ENCODE peak calls at places on chromosomes 4 and X, in four cellular contexts. F is sigmoid colon, I is lung, G is ovary. M is an unnamed sample.

GRCh38 chr4:173536808-173537429 is 6.9 kb upstream of the HAND2 start:
- DNase-seq in F (peak; percentile 81), I (no peak), G (no peak), M (no peak)

GRCh38 chrX:19560611-19561010 is 45.3 kb upstream of the MAP3K15 start:
- DNase-seq in F (no peak), I (no peak), G (no peak), M (no peak)

GRCh38 chr4:106264331-106264728 is 51.7 kb downstream of the TBCK start:
- DNase-seq in F (no peak), I (no peak), G (no peak), M (no peak)

GRCh38 chr4:17376205-17376604 is 135.7 kb downstream of the QDPR start:
- DNase-seq in F (no peak), I (no peak), G (no peak), M (no peak)

GRCh38 chr4:106421441-106422296 is 53.1 kb upstream of the GIMD1 start:
- DNase-seq in F (no peak), I (no peak), G (no peak), M (no peak)

GRCh38 chrX:55794420-55794819 is 76.9 kb downstream of the RRAGB start:
- DNase-seq in F (no peak), I (no peak), G (no peak), M (no peak)

GRCh38 chr4:74157116-74157742 is 689 bp upstream of the MTHFD2L start:
- DNase-seq in F (no peak), I (no peak), G (peak; percentile 19), M (no peak)

GRCh38 chr4:173503330-173504180 is 26.5 kb downstream of the HAND2 start:
- DNase-seq in F (no peak), I (no peak), G (no peak), M (no peak)

GRCh38 chr4:2333356-2333841 is 71.5 kb upstream of the MXD4 start:
- DNase-seq in F (no peak), I (peak; percentile 79), G (no peak), M (no peak)

GRCh38 chr4:24405356-24405755 is 179.0 kb downstream of the DHX15 start:
- DNase-seq in F (no peak), I (no peak), G (no peak), M (no peak)

GRCh38 chr4:140427919-140428471 is 547 bp upstream of the CLGN start:
- DNase-seq in F (no peak), I (no peak), G (no peak), M (no peak)

GRCh38 chrX:790031-790430 is 159.4 kb downstream of the SHOX start:
- DNase-seq in F (no peak), I (no peak), G (no peak), M (no peak)

GRCh38 chr4:141705048-141705746 is 68.8 kb downstream of the IL15 start:
- DNase-seq in F (no peak), I (no peak), G (no peak), M (no peak)

GRCh38 chr4:41683321-41683720 is 65.2 kb downstream of the PHOX2B start:
- DNase-seq in F (no peak), I (no peak), G (no peak), M (no peak)

GRCh38 chr4:121822796-121823504 is 733 bp downstream of the CCNA2 start:
- DNase-seq in F (peak; percentile 67), I (no peak), G (no peak), M (no peak)

GRCh38 chr4:111359602-111360001 is 736.7 kb upstream of the PITX2 start:
- DNase-seq in F (no peak), I (no peak), G (no peak), M (no peak)

GRCh38 chr4:187666634-187667033 is 328.9 kb upstream of the ZFP42 start:
- DNase-seq in F (no peak), I (no peak), G (no peak), M (no peak)

GRCh38 chrX:73876897-73877296 is 313.9 kb downstream of the CHIC1 start:
- DNase-seq in F (no peak), I (no peak), G (no peak), M (no peak)

GRCh38 chrX:20091499-20091898 is 25.2 kb downstream of the MAP7D2 start:
- DNase-seq in F (no peak), I (no peak), G (no peak), M (no peak)

GRCh38 chrX:54049801-54050200 is 5.5 kb upstream of the PHF8 start:
- DNase-seq in F (no peak), I (no peak), G (no peak), M (no peak)

GRCh38 chrX:121949041-121949760 is 901.8 kb downstream of the GLUD2 start:
- DNase-seq in F (no peak), I (no peak), G (no peak), M (no peak)

DNA sequence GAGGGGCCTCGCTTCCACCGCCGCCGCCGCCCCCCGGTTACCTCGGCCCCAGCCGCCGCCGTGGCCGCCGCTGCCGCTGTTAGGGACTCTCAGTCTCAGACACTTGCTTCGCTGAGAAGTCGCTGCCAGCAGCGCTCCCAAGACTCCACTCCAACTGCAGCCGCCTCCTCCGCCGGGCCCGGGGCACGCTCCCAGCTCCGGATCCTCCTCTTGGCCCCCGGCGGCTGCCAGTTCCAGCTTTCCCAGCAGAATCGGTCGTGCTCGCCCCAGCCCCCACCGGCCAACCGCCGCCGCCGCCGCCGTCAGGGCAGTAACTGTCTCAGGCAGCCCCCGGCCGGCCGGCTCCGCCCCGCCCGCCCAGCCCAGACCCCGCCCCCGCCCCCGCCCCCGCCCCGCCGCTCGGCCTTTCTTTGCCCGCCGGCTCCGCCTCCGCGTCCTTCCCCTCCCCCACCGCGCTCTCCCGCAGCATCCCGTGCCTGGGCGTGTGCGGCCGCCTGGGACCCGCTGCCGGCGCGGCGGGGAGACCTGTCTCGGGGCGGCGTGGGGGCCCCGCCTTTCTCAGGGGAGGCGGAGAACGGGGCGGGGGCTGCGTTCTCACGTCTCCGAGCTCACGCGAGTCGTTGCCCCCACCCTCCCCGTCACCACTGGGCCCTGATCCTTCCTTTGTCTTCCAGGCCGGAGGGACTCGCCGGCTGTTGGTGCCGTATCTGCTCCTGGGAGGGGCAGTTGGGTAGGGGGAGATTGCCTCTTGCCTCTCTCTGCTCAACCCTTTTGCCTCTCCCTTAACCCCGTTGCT is at the start of gene ANKRD50:
- DNase-seq in F (peak; percentile 95), I (peak; percentile 86), G (peak; percentile 89), M (peak; percentile 65)
- H3K4me1 ChIP-seq in F (peaks cover 10% of the 10 kb centered on the region), I (peaks cover 9% of the 10 kb centered on the region), G (peaks cover 5% of the 10 kb centered on the region), M (peaks cover 7% of the 10 kb centered on the region)

DNA sequence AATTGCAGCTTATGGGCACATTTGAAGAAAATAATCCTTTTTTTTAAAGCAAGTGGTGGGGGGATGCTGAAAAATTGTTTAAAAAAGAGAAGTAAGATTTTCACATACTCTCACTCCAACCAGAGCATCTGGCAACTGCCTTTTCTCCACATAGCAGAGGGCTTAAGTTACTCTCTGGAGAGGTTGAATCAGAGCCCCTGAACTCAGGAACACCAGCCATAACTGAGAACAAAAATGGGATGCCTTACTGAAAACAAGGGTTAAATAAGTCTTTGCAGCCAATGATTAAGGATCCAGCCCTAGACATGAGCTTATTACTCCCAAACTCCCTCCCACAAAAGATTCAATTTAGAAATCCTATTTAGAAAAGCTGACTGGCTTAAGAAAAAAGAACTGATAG is 27.5 kb downstream of the CASK start:
- DNase-seq in F (no peak), I (no peak), G (no peak), M (no peak)
- H3K4me3 ChIP-seq in F (no peak overlapping the region), I (no peak overlapping the region), G (no peak overlapping the region), M (no peak overlapping the region)

GRCh38 chr4:8471211-8471875 is 30.8 kb downstream of the TRMT44 start:
- DNase-seq in F (no peak), I (no peak), G (no peak), M (no peak)
- H3K4me1 ChIP-seq in F (peaks cover 28% of the 10 kb centered on the region), I (no peaks in the 10 kb centered on the region), G (peaks cover 43% of the 10 kb centered on the region), M (no peaks in the 10 kb centered on the region)

GRCh38 chr4:119026662-119027444 is 108.8 kb upstream of the MYOZ2 start:
- DNase-seq in F (peak; percentile 90), I (no peak), G (peak; percentile 58), M (no peak)

GRCh38 chr4:119025440-119025839 is 110.2 kb upstream of the MYOZ2 start:
- DNase-seq in F (no peak), I (peak; percentile 59), G (peak; percentile 75), M (no peak)

GRCh38 chr4:119024102-119024501 is 111.5 kb upstream of the MYOZ2 start:
- DNase-seq in F (no peak), I (no peak), G (no peak), M (no peak)

GRCh38 chr4:119027815-119028214 is 107.8 kb upstream of the MYOZ2 start:
- DNase-seq in F (no peak), I (no peak), G (no peak), M (no peak)

DNA sequence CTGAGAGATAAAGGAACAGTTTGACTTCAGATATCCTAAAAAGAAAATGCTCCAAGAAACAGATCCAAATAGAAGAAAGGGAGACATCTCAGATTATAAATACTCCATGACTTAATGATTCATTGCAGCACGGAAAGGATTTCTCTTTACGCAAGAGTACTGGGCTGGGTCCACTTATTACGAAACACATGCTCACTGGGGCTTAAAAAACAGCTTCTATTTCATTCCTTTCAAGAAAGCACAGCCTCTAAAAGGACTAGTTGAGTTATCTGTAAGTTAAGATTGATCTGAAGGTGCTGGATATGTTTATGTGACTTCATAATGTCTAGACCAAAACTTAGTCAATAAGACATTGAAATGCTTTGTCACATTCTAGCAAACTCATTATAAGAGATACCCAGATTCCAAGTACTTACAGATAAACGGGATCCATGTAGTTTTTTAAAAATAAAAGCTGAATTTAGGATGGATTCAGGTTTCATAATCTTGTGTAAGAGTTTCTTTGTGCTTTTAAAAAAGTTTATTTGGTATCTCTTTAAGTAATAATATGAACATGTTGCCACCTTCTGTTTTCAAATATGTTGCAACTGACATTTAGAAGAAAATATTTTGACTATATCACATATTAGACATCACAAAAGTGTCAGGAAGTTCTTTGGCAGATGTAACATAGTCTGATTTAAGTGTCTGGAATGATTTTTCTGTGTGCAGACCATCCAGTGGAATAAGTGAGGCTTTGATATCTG is 109.5 kb upstream of the MYOZ2 start:
- DNase-seq in F (peak; percentile 89), I (peak; percentile 58), G (peak; percentile 84), M (no peak)
- H3K4me3 ChIP-seq in F (peak overlapping the region; percentile 51), I (no peak overlapping the region), G (peak overlapping the region; percentile 34), M (no peak overlapping the region)

DNA sequence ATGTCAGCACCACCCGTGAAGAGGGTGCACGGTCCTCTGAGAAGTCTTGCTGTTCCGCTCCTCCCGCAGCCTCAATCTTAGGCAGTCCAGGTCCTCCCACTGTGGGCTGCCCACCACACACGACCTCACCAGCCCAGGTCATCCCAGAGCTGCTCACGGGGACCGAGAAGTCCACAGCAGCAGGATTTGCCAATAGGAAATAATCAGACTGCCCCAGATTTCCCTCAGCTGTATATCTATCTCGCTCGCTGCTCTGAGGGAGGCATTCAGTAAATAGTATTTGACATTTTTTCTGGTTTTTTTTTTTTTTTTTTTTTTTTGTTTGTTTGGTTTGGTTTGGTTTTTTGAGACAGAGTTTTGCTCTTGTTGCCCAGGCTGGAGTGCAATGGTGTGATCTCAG is 83.8 kb downstream of the STOX2 start:
- DNase-seq in F (no peak), I (no peak), G (no peak), M (no peak)
- H3K4me1 ChIP-seq in F (peaks cover 15% of the 10 kb centered on the region), I (no peaks in the 10 kb centered on the region), G (no peaks in the 10 kb centered on the region), M (no peaks in the 10 kb centered on the region)

GRCh38 chr4:72569719-72570235 is 756 bp upstream of the ADAMTS3 start:
- DNase-seq in F (no peak), I (no peak), G (peak; percentile 61), M (no peak)
- H3K4me3 ChIP-seq in F (peak overlapping the region; percentile 59), I (peak overlapping the region; percentile 48), G (peak overlapping the region; percentile 59), M (no peak overlapping the region)

GRCh38 chrX:154043003-154043402 is 23.3 kb upstream of the IRAK1 start:
- DNase-seq in F (no peak), I (no peak), G (peak; percentile 43), M (no peak)
- H3K4me1 ChIP-seq in F (peaks cover 77% of the 10 kb centered on the region), I (peaks cover 27% of the 10 kb centered on the region), G (peaks cover 18% of the 10 kb centered on the region), M (peaks cover 8% of the 10 kb centered on the region)

GRCh38 chr4:81512371-81512770 is 40.7 kb upstream of the RASGEF1B start:
- DNase-seq in F (no peak), I (no peak), G (no peak), M (no peak)
- H3K4me3 ChIP-seq in F (no peak overlapping the region), I (no peak overlapping the region), G (no peak overlapping the region), M (no peak overlapping the region)

GRCh38 chr4:76061421-76061820 is 13.1 kb upstream of the ART3 start:
- DNase-seq in F (no peak), I (no peak), G (no peak), M (no peak)
- H3K4me1 ChIP-seq in F (no peaks in the 10 kb centered on the region), I (no peaks in the 10 kb centered on the region), G (no peaks in the 10 kb centered on the region), M (no peaks in the 10 kb centered on the region)